ENCODE peak calls at places on chromosomes 6 and 20, in six cellular contexts. One of them, this sample, is unnamed.
A peak's percentile ranks its signal among the peaks of the same experiment; 100 is the strongest.

GRCh38 chr20:33318096-33318429 is 35.0 kb downstream of the BPIFB1 start:
- DNase-seq in AG04450: no peak
- DNase-seq in effector CD4-positive, alpha-beta T cell: no peak
- DNase-seq in NCI-H524 treated with DMSO at 0.1 percent for 48 hours: no peak
- DNase-seq in H9: peak; percentile 42
- DNase-seq in sciatic nerve: no peak
- DNase-seq in this sample: no peak

GRCh38 chr6:170423814-170424633 is 117.5 kb downstream of the FAM120B start:
- DNase-seq in effector CD4-positive, alpha-beta T cell: no peak
- DNase-seq in NCI-H524 treated with DMSO at 0.1 percent for 48 hours: no peak
- DNase-seq in sciatic nerve: no peak
- DNase-seq in AG04450: no peak
- DNase-seq in H9: no peak
- DNase-seq in this sample: no peak

GRCh38 chr6:153103256-153103655 is 27.8 kb downstream of the RGS17 start:
- DNase-seq in AG04450: no peak
- DNase-seq in H9: no peak
- DNase-seq in effector CD4-positive, alpha-beta T cell: no peak
- DNase-seq in sciatic nerve: no peak
- DNase-seq in NCI-H524 treated with DMSO at 0.1 percent for 48 hours: no peak
- DNase-seq in this sample: no peak

GRCh38 chr6:150631283-150631981 is 31.7 kb downstream of the PLEKHG1 start:
- DNase-seq in H9: no peak
- DNase-seq in sciatic nerve: no peak
- DNase-seq in NCI-H524 treated with DMSO at 0.1 percent for 48 hours: no peak
- DNase-seq in effector CD4-positive, alpha-beta T cell: no peak
- DNase-seq in AG04450: no peak
- DNase-seq in this sample: no peak

GRCh38 chr20:1802385-1803215 is 92.6 kb upstream of the SIRPA start:
- DNase-seq in effector CD4-positive, alpha-beta T cell: no peak
- DNase-seq in NCI-H524 treated with DMSO at 0.1 percent for 48 hours: no peak
- DNase-seq in H9: peak; percentile 81
- DNase-seq in sciatic nerve: peak; percentile 83
- DNase-seq in AG04450: no peak
- DNase-seq in this sample: peak; percentile 84

GRCh38 chr6:146785001-146785585 is 186.3 kb downstream of the ADGB start:
- DNase-seq in H9: no peak
- DNase-seq in NCI-H524 treated with DMSO at 0.1 percent for 48 hours: peak; percentile 63
- DNase-seq in sciatic nerve: no peak
- DNase-seq in effector CD4-positive, alpha-beta T cell: no peak
- DNase-seq in AG04450: peak; percentile 6
- DNase-seq in this sample: no peak

GRCh38 chr6:107667790-107668189 is 156.3 kb downstream of the SCML4 start:
- DNase-seq in NCI-H524 treated with DMSO at 0.1 percent for 48 hours: peak; percentile 37
- DNase-seq in sciatic nerve: no peak
- DNase-seq in H9: no peak
- DNase-seq in effector CD4-positive, alpha-beta T cell: no peak
- DNase-seq in AG04450: no peak
- DNase-seq in this sample: no peak

GRCh38 chr6:158003910-158004695 is 22.4 kb downstream of the SYNJ2 start:
- DNase-seq in AG04450: no peak
- DNase-seq in H9: no peak
- DNase-seq in sciatic nerve: no peak
- DNase-seq in effector CD4-positive, alpha-beta T cell: no peak
- DNase-seq in NCI-H524 treated with DMSO at 0.1 percent for 48 hours: no peak
- DNase-seq in this sample: no peak

GRCh38 chr6:154169193-154169847 is 130.3 kb downstream of the OPRM1 start:
- DNase-seq in sciatic nerve: no peak
- DNase-seq in effector CD4-positive, alpha-beta T cell: no peak
- DNase-seq in AG04450: no peak
- DNase-seq in NCI-H524 treated with DMSO at 0.1 percent for 48 hours: no peak
- DNase-seq in H9: no peak
- DNase-seq in this sample: no peak

GRCh38 chr6:150753404-150754184 is 111.9 kb upstream of the MTHFD1L start:
- DNase-seq in NCI-H524 treated with DMSO at 0.1 percent for 48 hours: no peak
- DNase-seq in AG04450: no peak
- DNase-seq in H9: peak; percentile 44
- DNase-seq in effector CD4-positive, alpha-beta T cell: no peak
- DNase-seq in sciatic nerve: no peak
- DNase-seq in this sample: no peak

GRCh38 chr6:89239338-89239737 is 22.2 kb upstream of the GABRR1 start:
- DNase-seq in AG04450: no peak
- DNase-seq in sciatic nerve: no peak
- DNase-seq in effector CD4-positive, alpha-beta T cell: no peak
- DNase-seq in NCI-H524 treated with DMSO at 0.1 percent for 48 hours: no peak
- DNase-seq in H9: peak; percentile 38
- DNase-seq in this sample: no peak